ENCODE peak calls at places on chromosome X, in nine cellular contexts. One of them, this sample, is unnamed.

GRCh38 chrX:9942086-9942485 is 25.1 kb upstream of the CLDN34 start:
- DNase-seq in SHP77: no peak
- DNase-seq in AG08395: no peak
- DNase-seq in spleen: no peak
- DNase-seq in cortex of kidney: no peak
- DNase-seq in cardiac fibroblast: no peak
- DNase-seq in stimulated activated CD8-positive, alpha-beta memory T cell treated with anti-CD3 and anti-CD28 coated beads, Interleukin-4, amount 100 ng/mL, for 48 hours: peak; percentile 75
- DNase-seq in OCI-M1: no peak
- DNase-seq in tibial artery: no peak
- DNase-seq in this sample: no peak

GRCh38 chrX:26670521-26670920 is 454.6 kb downstream of the MAGEB5 start:
- DNase-seq in SHP77: no peak
- DNase-seq in AG08395: no peak
- DNase-seq in spleen: no peak
- DNase-seq in cortex of kidney: no peak
- DNase-seq in cardiac fibroblast: no peak
- DNase-seq in stimulated activated CD8-positive, alpha-beta memory T cell treated with anti-CD3 and anti-CD28 coated beads, Interleukin-4, amount 100 ng/mL, for 48 hours: no peak
- DNase-seq in OCI-M1: no peak
- DNase-seq in tibial artery: no peak
- DNase-seq in this sample: no peak

GRCh38 chrX:17706676-17707075 is 30.6 kb upstream of the SCML1 start:
- DNase-seq in SHP77: no peak
- DNase-seq in AG08395: peak; percentile 88
- DNase-seq in spleen: no peak
- DNase-seq in cortex of kidney: no peak
- DNase-seq in cardiac fibroblast: peak; percentile 17
- DNase-seq in stimulated activated CD8-positive, alpha-beta memory T cell treated with anti-CD3 and anti-CD28 coated beads, Interleukin-4, amount 100 ng/mL, for 48 hours: no peak
- DNase-seq in OCI-M1: no peak
- DNase-seq in tibial artery: no peak
- DNase-seq in this sample: no peak

GRCh38 chrX:28920554-28920953 is 333.3 kb downstream of the IL1RAPL1 start:
- DNase-seq in SHP77: peak; percentile 51
- DNase-seq in AG08395: no peak
- DNase-seq in spleen: no peak
- DNase-seq in cortex of kidney: no peak
- DNase-seq in cardiac fibroblast: peak; percentile 7
- DNase-seq in stimulated activated CD8-positive, alpha-beta memory T cell treated with anti-CD3 and anti-CD28 coated beads, Interleukin-4, amount 100 ng/mL, for 48 hours: no peak
- DNase-seq in OCI-M1: no peak
- DNase-seq in tibial artery: no peak
- DNase-seq in this sample: no peak

GRCh38 chrX:133053854-133054565 is 42.9 kb downstream of the USP26 start:
- DNase-seq in SHP77: no peak
- DNase-seq in AG08395: no peak
- DNase-seq in spleen: no peak
- DNase-seq in cortex of kidney: no peak
- DNase-seq in cardiac fibroblast: no peak
- DNase-seq in stimulated activated CD8-positive, alpha-beta memory T cell treated with anti-CD3 and anti-CD28 coated beads, Interleukin-4, amount 100 ng/mL, for 48 hours: no peak
- DNase-seq in OCI-M1: no peak
- DNase-seq in tibial artery: no peak
- DNase-seq in this sample: no peak

GRCh38 chrX:126557151-126557550 is 4.5 kb upstream of the DCAF12L1 start:
- DNase-seq in SHP77: no peak
- DNase-seq in AG08395: no peak
- DNase-seq in spleen: no peak
- DNase-seq in cortex of kidney: no peak
- DNase-seq in cardiac fibroblast: no peak
- DNase-seq in stimulated activated CD8-positive, alpha-beta memory T cell treated with anti-CD3 and anti-CD28 coated beads, Interleukin-4, amount 100 ng/mL, for 48 hours: no peak
- DNase-seq in OCI-M1: no peak
- DNase-seq in tibial artery: no peak
- DNase-seq in this sample: no peak

GRCh38 chrX:129717902-129718301 is 20.9 kb upstream of the XPNPEP2 start:
- DNase-seq in SHP77: no peak
- DNase-seq in AG08395: peak; percentile 70
- DNase-seq in spleen: no peak
- DNase-seq in cortex of kidney: no peak
- DNase-seq in cardiac fibroblast: peak; percentile 66
- DNase-seq in stimulated activated CD8-positive, alpha-beta memory T cell treated with anti-CD3 and anti-CD28 coated beads, Interleukin-4, amount 100 ng/mL, for 48 hours: no peak
- DNase-seq in OCI-M1: no peak
- DNase-seq in tibial artery: peak; percentile 81
- DNase-seq in this sample: no peak

GRCh38 chrX:118652717-118653116 is 74.7 kb upstream of the IL13RA1 start:
- DNase-seq in SHP77: no peak
- DNase-seq in AG08395: peak; percentile 10
- DNase-seq in spleen: no peak
- DNase-seq in cortex of kidney: no peak
- DNase-seq in cardiac fibroblast: peak; percentile 41
- DNase-seq in stimulated activated CD8-positive, alpha-beta memory T cell treated with anti-CD3 and anti-CD28 coated beads, Interleukin-4, amount 100 ng/mL, for 48 hours: no peak
- DNase-seq in OCI-M1: no peak
- DNase-seq in tibial artery: no peak
- DNase-seq in this sample: no peak

GRCh38 chrX:75522565-75523411 is at the start of gene ZDHHC15:
- DNase-seq in SHP77: peak; percentile 43
- DNase-seq in AG08395: peak; percentile 30
- DNase-seq in spleen: peak; percentile 86
- DNase-seq in cortex of kidney: peak; percentile 10
- DNase-seq in cardiac fibroblast: no peak
- DNase-seq in stimulated activated CD8-positive, alpha-beta memory T cell treated with anti-CD3 and anti-CD28 coated beads, Interleukin-4, amount 100 ng/mL, for 48 hours: peak; percentile 56
- DNase-seq in OCI-M1: peak; percentile 56
- DNase-seq in tibial artery: peak; percentile 79
- DNase-seq in this sample: no peak

GRCh38 chrX:7132335-7133035 is 15.0 kb upstream of the STS start:
- DNase-seq in SHP77: peak; percentile 4
- DNase-seq in AG08395: peak; percentile 69
- DNase-seq in spleen: no peak
- DNase-seq in cortex of kidney: no peak
- DNase-seq in cardiac fibroblast: peak; percentile 70
- DNase-seq in stimulated activated CD8-positive, alpha-beta memory T cell treated with anti-CD3 and anti-CD28 coated beads, Interleukin-4, amount 100 ng/mL, for 48 hours: peak; percentile 28
- DNase-seq in OCI-M1: peak; percentile 60
- DNase-seq in tibial artery: no peak
- DNase-seq in this sample: peak; percentile 12

GRCh38 chrX:427812-428725 is 41.4 kb upstream of the PPP2R3B start:
- DNase-seq in SHP77: no peak
- DNase-seq in AG08395: no peak
- DNase-seq in spleen: no peak
- DNase-seq in cortex of kidney: no peak
- DNase-seq in cardiac fibroblast: no peak
- DNase-seq in stimulated activated CD8-positive, alpha-beta memory T cell treated with anti-CD3 and anti-CD28 coated beads, Interleukin-4, amount 100 ng/mL, for 48 hours: peak; percentile 42
- DNase-seq in OCI-M1: no peak
- DNase-seq in tibial artery: no peak
- DNase-seq in this sample: peak; percentile 14

GRCh38 chrX:132209527-132209926 is 9.7 kb downstream of the RAP2C start:
- DNase-seq in SHP77: no peak
- DNase-seq in AG08395: no peak
- DNase-seq in spleen: no peak
- DNase-seq in cortex of kidney: no peak
- DNase-seq in cardiac fibroblast: peak; percentile 70
- DNase-seq in stimulated activated CD8-positive, alpha-beta memory T cell treated with anti-CD3 and anti-CD28 coated beads, Interleukin-4, amount 100 ng/mL, for 48 hours: no peak
- DNase-seq in OCI-M1: peak; percentile 80
- DNase-seq in tibial artery: no peak
- DNase-seq in this sample: peak; percentile 7

GRCh38 chrX:77162777-77163176 is 284.4 kb upstream of the FGF16 start:
- DNase-seq in SHP77: no peak
- DNase-seq in AG08395: no peak
- DNase-seq in spleen: no peak
- DNase-seq in cortex of kidney: no peak
- DNase-seq in cardiac fibroblast: no peak
- DNase-seq in stimulated activated CD8-positive, alpha-beta memory T cell treated with anti-CD3 and anti-CD28 coated beads, Interleukin-4, amount 100 ng/mL, for 48 hours: no peak
- DNase-seq in OCI-M1: no peak
- DNase-seq in tibial artery: no peak
- DNase-seq in this sample: no peak

GRCh38 chrX:96563663-96564062 is 121.0 kb upstream of the DIAPH2 start:
- DNase-seq in SHP77: no peak
- DNase-seq in AG08395: peak; percentile 35
- DNase-seq in spleen: no peak
- DNase-seq in cortex of kidney: no peak
- DNase-seq in cardiac fibroblast: peak; percentile 81
- DNase-seq in stimulated activated CD8-positive, alpha-beta memory T cell treated with anti-CD3 and anti-CD28 coated beads, Interleukin-4, amount 100 ng/mL, for 48 hours: no peak
- DNase-seq in OCI-M1: no peak
- DNase-seq in tibial artery: no peak
- DNase-seq in this sample: no peak

GRCh38 chrX:70293621-70294020 is 3.7 kb downstream of the KIF4A start:
- DNase-seq in SHP77: no peak
- DNase-seq in AG08395: no peak
- DNase-seq in spleen: no peak
- DNase-seq in cortex of kidney: no peak
- DNase-seq in cardiac fibroblast: no peak
- DNase-seq in stimulated activated CD8-positive, alpha-beta memory T cell treated with anti-CD3 and anti-CD28 coated beads, Interleukin-4, amount 100 ng/mL, for 48 hours: no peak
- DNase-seq in OCI-M1: no peak
- DNase-seq in tibial artery: no peak
- DNase-seq in this sample: no peak